ENCODE peak calls at places on chromosomes 12 and 14, in seven cellular contexts. One of them, this sample, is unnamed.

GRCh38 chr12:12294215-12295005 is 27.6 kb upstream of the LRP6 start:
- DNase-seq in NCI-H1092 treated with DMSO at 0.1 percent for 48 hours: no peak
- DNase-seq in hippocampal formation: no peak
- DNase-seq in HCT116: no peak
- DNase-seq in ovary: no peak
- DNase-seq in ACHN: no peak
- DNase-seq in stimulated activated CD4-positive, alpha-beta T cell treated with anti-CD3 and anti-CD28 coated beads, Interleukin-2, amount 100 ng/mL, for 24 hours: no peak
- DNase-seq in this sample: peak

GRCh38 chr12:11664101-11664500 is 14.6 kb downstream of the ETV6 start:
- DNase-seq in NCI-H1092 treated with DMSO at 0.1 percent for 48 hours: no peak
- DNase-seq in hippocampal formation: no peak
- DNase-seq in stimulated activated CD4-positive, alpha-beta T cell treated with anti-CD3 and anti-CD28 coated beads, Interleukin-2, amount 100 ng/mL, for 24 hours: no peak
- DNase-seq in ACHN: no peak
- DNase-seq in HCT116: no peak
- DNase-seq in ovary: no peak
- DNase-seq in this sample: no peak

GRCh38 chr12:60399064-60399463 is 803.2 kb downstream of the SLC16A7 start:
- DNase-seq in HCT116: no peak
- DNase-seq in ovary: no peak
- DNase-seq in ACHN: no peak
- DNase-seq in NCI-H1092 treated with DMSO at 0.1 percent for 48 hours: no peak
- DNase-seq in hippocampal formation: no peak
- DNase-seq in stimulated activated CD4-positive, alpha-beta T cell treated with anti-CD3 and anti-CD28 coated beads, Interleukin-2, amount 100 ng/mL, for 24 hours: no peak
- DNase-seq in this sample: no peak

GRCh38 chr12:6465467-6466183 is 4.9 kb downstream of the VAMP1 start:
- DNase-seq in hippocampal formation: peak
- DNase-seq in NCI-H1092 treated with DMSO at 0.1 percent for 48 hours: peak
- DNase-seq in HCT116: peak
- DNase-seq in ACHN: peak
- DNase-seq in stimulated activated CD4-positive, alpha-beta T cell treated with anti-CD3 and anti-CD28 coated beads, Interleukin-2, amount 100 ng/mL, for 24 hours: no peak
- DNase-seq in ovary: no peak
- DNase-seq in this sample: no peak

GRCh38 chr14:75430526-75430925 is 2.7 kb downstream of the JDP2 start:
- DNase-seq in stimulated activated CD4-positive, alpha-beta T cell treated with anti-CD3 and anti-CD28 coated beads, Interleukin-2, amount 100 ng/mL, for 24 hours: no peak
- DNase-seq in NCI-H1092 treated with DMSO at 0.1 percent for 48 hours: no peak
- DNase-seq in ovary: peak
- DNase-seq in ACHN: no peak
- DNase-seq in HCT116: no peak
- DNase-seq in hippocampal formation: no peak
- DNase-seq in this sample: no peak

GRCh38 chr12:101230547-101230946 is 20.5 kb upstream of the SLC5A8 start:
- DNase-seq in ovary: no peak
- DNase-seq in ACHN: peak
- DNase-seq in NCI-H1092 treated with DMSO at 0.1 percent for 48 hours: no peak
- DNase-seq in hippocampal formation: no peak
- DNase-seq in stimulated activated CD4-positive, alpha-beta T cell treated with anti-CD3 and anti-CD28 coated beads, Interleukin-2, amount 100 ng/mL, for 24 hours: no peak
- DNase-seq in HCT116: no peak
- DNase-seq in this sample: no peak

GRCh38 chr14:80464531-80465149 is 253.3 kb upstream of the DIO2 start:
- DNase-seq in ACHN: no peak
- DNase-seq in hippocampal formation: no peak
- DNase-seq in ovary: no peak
- DNase-seq in HCT116: no peak
- DNase-seq in NCI-H1092 treated with DMSO at 0.1 percent for 48 hours: no peak
- DNase-seq in stimulated activated CD4-positive, alpha-beta T cell treated with anti-CD3 and anti-CD28 coated beads, Interleukin-2, amount 100 ng/mL, for 24 hours: no peak
- DNase-seq in this sample: no peak

GRCh38 chr14:58059121-58059520 is 92.9 kb downstream of the ARMH4 start:
- DNase-seq in ovary: no peak
- DNase-seq in ACHN: no peak
- DNase-seq in stimulated activated CD4-positive, alpha-beta T cell treated with anti-CD3 and anti-CD28 coated beads, Interleukin-2, amount 100 ng/mL, for 24 hours: no peak
- DNase-seq in NCI-H1092 treated with DMSO at 0.1 percent for 48 hours: peak
- DNase-seq in hippocampal formation: no peak
- DNase-seq in HCT116: no peak
- DNase-seq in this sample: no peak

GRCh38 chr14:75121559-75121958 is 5.3 kb downstream of the NEK9 start:
- DNase-seq in stimulated activated CD4-positive, alpha-beta T cell treated with anti-CD3 and anti-CD28 coated beads, Interleukin-2, amount 100 ng/mL, for 24 hours: no peak
- DNase-seq in hippocampal formation: no peak
- DNase-seq in HCT116: no peak
- DNase-seq in ACHN: no peak
- DNase-seq in NCI-H1092 treated with DMSO at 0.1 percent for 48 hours: no peak
- DNase-seq in ovary: no peak
- DNase-seq in this sample: no peak

GRCh38 chr12:112705037-112705632 is 86.4 kb upstream of the RPH3A start:
- DNase-seq in hippocampal formation: no peak
- DNase-seq in stimulated activated CD4-positive, alpha-beta T cell treated with anti-CD3 and anti-CD28 coated beads, Interleukin-2, amount 100 ng/mL, for 24 hours: no peak
- DNase-seq in NCI-H1092 treated with DMSO at 0.1 percent for 48 hours: no peak
- DNase-seq in ACHN: no peak
- DNase-seq in ovary: no peak
- DNase-seq in HCT116: no peak
- DNase-seq in this sample: no peak

GRCh38 chr12:84973026-84973425 is 60.4 kb upstream of the SLC6A15 start:
- DNase-seq in stimulated activated CD4-positive, alpha-beta T cell treated with anti-CD3 and anti-CD28 coated beads, Interleukin-2, amount 100 ng/mL, for 24 hours: no peak
- DNase-seq in HCT116: no peak
- DNase-seq in ACHN: no peak
- DNase-seq in hippocampal formation: no peak
- DNase-seq in NCI-H1092 treated with DMSO at 0.1 percent for 48 hours: no peak
- DNase-seq in ovary: no peak
- DNase-seq in this sample: no peak

GRCh38 chr12:88793091-88793490 is 212.8 kb upstream of the KITLG start:
- DNase-seq in ACHN: no peak
- DNase-seq in ovary: no peak
- DNase-seq in hippocampal formation: no peak
- DNase-seq in NCI-H1092 treated with DMSO at 0.1 percent for 48 hours: no peak
- DNase-seq in HCT116: no peak
- DNase-seq in stimulated activated CD4-positive, alpha-beta T cell treated with anti-CD3 and anti-CD28 coated beads, Interleukin-2, amount 100 ng/mL, for 24 hours: no peak
- DNase-seq in this sample: no peak

GRCh38 chr12:75482636-75483035 is 2.1 kb downstream of the GLIPR1 start:
- DNase-seq in hippocampal formation: no peak
- DNase-seq in ovary: no peak
- DNase-seq in HCT116: no peak
- DNase-seq in NCI-H1092 treated with DMSO at 0.1 percent for 48 hours: no peak
- DNase-seq in stimulated activated CD4-positive, alpha-beta T cell treated with anti-CD3 and anti-CD28 coated beads, Interleukin-2, amount 100 ng/mL, for 24 hours: no peak
- DNase-seq in ACHN: no peak
- DNase-seq in this sample: no peak

GRCh38 chr14:96574633-96575191 is 72.5 kb downstream of the PAPOLA start:
- DNase-seq in HCT116: no peak
- DNase-seq in NCI-H1092 treated with DMSO at 0.1 percent for 48 hours: peak
- DNase-seq in stimulated activated CD4-positive, alpha-beta T cell treated with anti-CD3 and anti-CD28 coated beads, Interleukin-2, amount 100 ng/mL, for 24 hours: no peak
- DNase-seq in ACHN: no peak
- DNase-seq in hippocampal formation: no peak
- DNase-seq in ovary: peak
- DNase-seq in this sample: no peak

GRCh38 chr12:112304411-112304810 is 77.8 kb downstream of the HECTD4 start:
- DNase-seq in hippocampal formation: no peak
- DNase-seq in stimulated activated CD4-positive, alpha-beta T cell treated with anti-CD3 and anti-CD28 coated beads, Interleukin-2, amount 100 ng/mL, for 24 hours: no peak
- DNase-seq in NCI-H1092 treated with DMSO at 0.1 percent for 48 hours: no peak
- DNase-seq in ACHN: no peak
- DNase-seq in ovary: no peak
- DNase-seq in HCT116: no peak
- DNase-seq in this sample: no peak

GRCh38 chr14:32629146-32629545 is 300.0 kb downstream of the AKAP6 start:
- DNase-seq in ACHN: no peak
- DNase-seq in HCT116: no peak
- DNase-seq in hippocampal formation: no peak
- DNase-seq in ovary: no peak
- DNase-seq in stimulated activated CD4-positive, alpha-beta T cell treated with anti-CD3 and anti-CD28 coated beads, Interleukin-2, amount 100 ng/mL, for 24 hours: no peak
- DNase-seq in NCI-H1092 treated with DMSO at 0.1 percent for 48 hours: no peak
- DNase-seq in this sample: no peak

GRCh38 chr12:1216560-1216959 is 225.5 kb downstream of the ERC1 start:
- DNase-seq in hippocampal formation: no peak
- DNase-seq in ACHN: no peak
- DNase-seq in HCT116: no peak
- DNase-seq in NCI-H1092 treated with DMSO at 0.1 percent for 48 hours: no peak
- DNase-seq in stimulated activated CD4-positive, alpha-beta T cell treated with anti-CD3 and anti-CD28 coated beads, Interleukin-2, amount 100 ng/mL, for 24 hours: no peak
- DNase-seq in ovary: no peak
- DNase-seq in this sample: no peak

GRCh38 chr12:95413576-95413975 is 60.4 kb upstream of the METAP2 start:
- DNase-seq in ovary: no peak
- DNase-seq in ACHN: no peak
- DNase-seq in NCI-H1092 treated with DMSO at 0.1 percent for 48 hours: no peak
- DNase-seq in hippocampal formation: no peak
- DNase-seq in HCT116: no peak
- DNase-seq in stimulated activated CD4-positive, alpha-beta T cell treated with anti-CD3 and anti-CD28 coated beads, Interleukin-2, amount 100 ng/mL, for 24 hours: no peak
- DNase-seq in this sample: no peak

GRCh38 chr12:90999518-90999917 is 5.3 kb downstream of the EPYC start:
- DNase-seq in hippocampal formation: no peak
- DNase-seq in stimulated activated CD4-positive, alpha-beta T cell treated with anti-CD3 and anti-CD28 coated beads, Interleukin-2, amount 100 ng/mL, for 24 hours: no peak
- DNase-seq in NCI-H1092 treated with DMSO at 0.1 percent for 48 hours: no peak
- DNase-seq in ACHN: no peak
- DNase-seq in HCT116: no peak
- DNase-seq in ovary: no peak
- DNase-seq in this sample: no peak

GRCh38 chr12:13835657-13836056 is 145.7 kb downstream of the GRIN2B start:
- DNase-seq in stimulated activated CD4-positive, alpha-beta T cell treated with anti-CD3 and anti-CD28 coated beads, Interleukin-2, amount 100 ng/mL, for 24 hours: no peak
- DNase-seq in HCT116: no peak
- DNase-seq in ACHN: no peak
- DNase-seq in ovary: no peak
- DNase-seq in hippocampal formation: no peak
- DNase-seq in NCI-H1092 treated with DMSO at 0.1 percent for 48 hours: no peak
- DNase-seq in this sample: no peak

GRCh38 chr12:52605542-52605941 is 4.3 kb upstream of the KRT72 start:
- DNase-seq in hippocampal formation: no peak
- DNase-seq in ACHN: no peak
- DNase-seq in HCT116: no peak
- DNase-seq in ovary: no peak
- DNase-seq in stimulated activated CD4-positive, alpha-beta T cell treated with anti-CD3 and anti-CD28 coated beads, Interleukin-2, amount 100 ng/mL, for 24 hours: no peak
- DNase-seq in NCI-H1092 treated with DMSO at 0.1 percent for 48 hours: no peak
- DNase-seq in this sample: no peak

GRCh38 chr12:110244372-110244771 is 36.7 kb upstream of the ATP2A2 start:
- DNase-seq in hippocampal formation: no peak
- DNase-seq in NCI-H1092 treated with DMSO at 0.1 percent for 48 hours: no peak
- DNase-seq in ovary: no peak
- DNase-seq in stimulated activated CD4-positive, alpha-beta T cell treated with anti-CD3 and anti-CD28 coated beads, Interleukin-2, amount 100 ng/mL, for 24 hours: no peak
- DNase-seq in ACHN: no peak
- DNase-seq in HCT116: no peak
- DNase-seq in this sample: no peak

GRCh38 chr12:25130741-25131188 is 64.2 kb downstream of the DNAI7 start:
- DNase-seq in hippocampal formation: peak
- DNase-seq in stimulated activated CD4-positive, alpha-beta T cell treated with anti-CD3 and anti-CD28 coated beads, Interleukin-2, amount 100 ng/mL, for 24 hours: no peak
- DNase-seq in NCI-H1092 treated with DMSO at 0.1 percent for 48 hours: peak
- DNase-seq in ACHN: peak
- DNase-seq in HCT116: peak
- DNase-seq in ovary: no peak
- DNase-seq in this sample: no peak

GRCh38 chr14:59482471-59483331 is 1.5 kb downstream of the L3HYPDH start:
- DNase-seq in NCI-H1092 treated with DMSO at 0.1 percent for 48 hours: peak
- DNase-seq in stimulated activated CD4-positive, alpha-beta T cell treated with anti-CD3 and anti-CD28 coated beads, Interleukin-2, amount 100 ng/mL, for 24 hours: no peak
- DNase-seq in hippocampal formation: no peak
- DNase-seq in ACHN: peak
- DNase-seq in ovary: no peak
- DNase-seq in HCT116: peak
- DNase-seq in this sample: no peak

GRCh38 chr14:103488960-103489359 is 33.7 kb downstream of the CKB start:
- DNase-seq in hippocampal formation: no peak
- DNase-seq in stimulated activated CD4-positive, alpha-beta T cell treated with anti-CD3 and anti-CD28 coated beads, Interleukin-2, amount 100 ng/mL, for 24 hours: no peak
- DNase-seq in ovary: no peak
- DNase-seq in HCT116: no peak
- DNase-seq in NCI-H1092 treated with DMSO at 0.1 percent for 48 hours: no peak
- DNase-seq in ACHN: no peak
- DNase-seq in this sample: no peak

GRCh38 chr14:104135121-104135903 is 3.1 kb upstream of the KIF26A start:
- DNase-seq in hippocampal formation: no peak
- DNase-seq in HCT116: no peak
- DNase-seq in ACHN: peak
- DNase-seq in ovary: peak
- DNase-seq in NCI-H1092 treated with DMSO at 0.1 percent for 48 hours: peak
- DNase-seq in stimulated activated CD4-positive, alpha-beta T cell treated with anti-CD3 and anti-CD28 coated beads, Interleukin-2, amount 100 ng/mL, for 24 hours: peak
- DNase-seq in this sample: no peak

GRCh38 chr12:60071759-60072191 is 475.9 kb downstream of the SLC16A7 start:
- DNase-seq in NCI-H1092 treated with DMSO at 0.1 percent for 48 hours: no peak
- DNase-seq in hippocampal formation: no peak
- DNase-seq in stimulated activated CD4-positive, alpha-beta T cell treated with anti-CD3 and anti-CD28 coated beads, Interleukin-2, amount 100 ng/mL, for 24 hours: no peak
- DNase-seq in ACHN: no peak
- DNase-seq in HCT116: no peak
- DNase-seq in ovary: no peak
- DNase-seq in this sample: no peak

GRCh38 chr12:104672501-104673265 is 215.9 kb downstream of the CHST11 start:
- DNase-seq in hippocampal formation: no peak
- DNase-seq in ovary: no peak
- DNase-seq in stimulated activated CD4-positive, alpha-beta T cell treated with anti-CD3 and anti-CD28 coated beads, Interleukin-2, amount 100 ng/mL, for 24 hours: no peak
- DNase-seq in NCI-H1092 treated with DMSO at 0.1 percent for 48 hours: no peak
- DNase-seq in ACHN: peak
- DNase-seq in HCT116: no peak
- DNase-seq in this sample: peak

GRCh38 chr12:57139796-57140649 is 7.4 kb downstream of the LRP1-AS start:
- DNase-seq in hippocampal formation: no peak
- DNase-seq in stimulated activated CD4-positive, alpha-beta T cell treated with anti-CD3 and anti-CD28 coated beads, Interleukin-2, amount 100 ng/mL, for 24 hours: no peak
- DNase-seq in ACHN: no peak
- DNase-seq in ovary: no peak
- DNase-seq in HCT116: no peak
- DNase-seq in NCI-H1092 treated with DMSO at 0.1 percent for 48 hours: no peak
- DNase-seq in this sample: no peak

GRCh38 chr14:33646692-33647260 is 304.1 kb downstream of the EGLN3 start:
- DNase-seq in stimulated activated CD4-positive, alpha-beta T cell treated with anti-CD3 and anti-CD28 coated beads, Interleukin-2, amount 100 ng/mL, for 24 hours: no peak
- DNase-seq in ovary: no peak
- DNase-seq in HCT116: no peak
- DNase-seq in NCI-H1092 treated with DMSO at 0.1 percent for 48 hours: no peak
- DNase-seq in hippocampal formation: no peak
- DNase-seq in ACHN: peak
- DNase-seq in this sample: no peak

GRCh38 chr12:52279683-52280318 is 5.4 kb downstream of the KRT86 start:
- DNase-seq in hippocampal formation: no peak
- DNase-seq in HCT116: no peak
- DNase-seq in NCI-H1092 treated with DMSO at 0.1 percent for 48 hours: no peak
- DNase-seq in ACHN: peak
- DNase-seq in ovary: no peak
- DNase-seq in stimulated activated CD4-positive, alpha-beta T cell treated with anti-CD3 and anti-CD28 coated beads, Interleukin-2, amount 100 ng/mL, for 24 hours: no peak
- DNase-seq in this sample: no peak

GRCh38 chr12:77433799-77434198 is 368.4 kb upstream of the E2F7 start:
- DNase-seq in NCI-H1092 treated with DMSO at 0.1 percent for 48 hours: no peak
- DNase-seq in hippocampal formation: no peak
- DNase-seq in ACHN: no peak
- DNase-seq in HCT116: no peak
- DNase-seq in stimulated activated CD4-positive, alpha-beta T cell treated with anti-CD3 and anti-CD28 coated beads, Interleukin-2, amount 100 ng/mL, for 24 hours: no peak
- DNase-seq in ovary: no peak
- DNase-seq in this sample: no peak

GRCh38 chr12:45933504-45933903 is 56.9 kb downstream of the SCAF11 start:
- DNase-seq in stimulated activated CD4-positive, alpha-beta T cell treated with anti-CD3 and anti-CD28 coated beads, Interleukin-2, amount 100 ng/mL, for 24 hours: no peak
- DNase-seq in ACHN: no peak
- DNase-seq in ovary: no peak
- DNase-seq in hippocampal formation: no peak
- DNase-seq in HCT116: no peak
- DNase-seq in NCI-H1092 treated with DMSO at 0.1 percent for 48 hours: no peak
- DNase-seq in this sample: no peak

GRCh38 chr14:67837011-67837624 is 17.5 kb downstream of the RAD51B start:
- DNase-seq in ovary: peak
- DNase-seq in hippocampal formation: no peak
- DNase-seq in NCI-H1092 treated with DMSO at 0.1 percent for 48 hours: peak
- DNase-seq in HCT116: peak
- DNase-seq in ACHN: peak
- DNase-seq in stimulated activated CD4-positive, alpha-beta T cell treated with anti-CD3 and anti-CD28 coated beads, Interleukin-2, amount 100 ng/mL, for 24 hours: peak
- DNase-seq in this sample: peak

GRCh38 chr14:61470261-61470953 is 149.0 kb downstream of the PRKCH start:
- DNase-seq in ACHN: peak
- DNase-seq in stimulated activated CD4-positive, alpha-beta T cell treated with anti-CD3 and anti-CD28 coated beads, Interleukin-2, amount 100 ng/mL, for 24 hours: no peak
- DNase-seq in NCI-H1092 treated with DMSO at 0.1 percent for 48 hours: peak
- DNase-seq in hippocampal formation: no peak
- DNase-seq in ovary: no peak
- DNase-seq in HCT116: no peak
- DNase-seq in this sample: no peak

This sample was measured in nucleus accumbens.